ENCODE peak calls at places on chromosome 19, in nine cellular contexts. C is C1 segment of cervical spinal cord; U is effector memory CD4-positive, alpha-beta T cell; J is Peyer's patch; X is CD8-positive, alpha-beta memory T cell; K is endodermal cell; I is left kidney; F is fibroblast of the conjunctiva; V is stimulated activated CD4-positive, alpha-beta T cell treated with anti-CD3 and anti-CD28 coated beads, Interleukin-15, amount 100 ng/mL, for 24 hours. P is an unnamed sample.

GRCh38 chr19:41753936-41754529 is 1.3 kb upstream of the CEACAM6 start:
- DNase-seq in I (peak), V (peak), X (peak), K (peak), U (peak), J (peak), C (no peak), F (peak), P (peak)

GRCh38 chr19:19539738-19540703 is 2.0 kb downstream of the CILP2 start:
- DNase-seq in V (peak), I (peak), X (peak), K (peak), U (peak), F (peak), C (no peak), J (peak), P (peak)

GRCh38 chr19:48539503-48540096 is 12.4 kb upstream of the SULT2B1 start:
- DNase-seq in J (no peak), K (no peak), U (no peak), I (no peak), X (no peak), C (no peak), V (no peak), F (no peak), P (no peak)

GRCh38 chr19:12784394-12784870 is 6.9 kb upstream of the JUNB start:
- DNase-seq in U (no peak), V (no peak), K (no peak), C (peak), X (no peak), I (no peak), F (no peak), J (no peak), P (no peak)

GRCh38 chr19:2055871-2056809 is 5.1 kb upstream of the MKNK2 start:
- DNase-seq in F (peak), V (no peak), X (no peak), C (no peak), I (peak), U (no peak), K (peak), J (peak), P (no peak)

GRCh38 chr19:4692275-4693077 is 22.3 kb upstream of the MYDGF start:
- DNase-seq in X (no peak), U (no peak), C (no peak), I (no peak), J (no peak), K (no peak), F (no peak), V (no peak), P (no peak)

GRCh38 chr19:40521276-40521675 is 54.5 kb downstream of the SPTBN4 start:
- DNase-seq in V (peak), X (no peak), F (no peak), C (no peak), U (no peak), K (no peak), J (no peak), I (no peak), P (no peak)

GRCh38 chr19:19224150-19224851 is 12.5 kb downstream of the NCAN start:
- DNase-seq in K (no peak), F (no peak), I (no peak), V (no peak), C (no peak), U (no peak), J (no peak), X (no peak), P (peak)

GRCh38 chr19:2251577-2252480 is 2.7 kb downstream of the AMH start:
- DNase-seq in V (peak), J (no peak), K (no peak), I (peak), C (no peak), X (no peak), U (no peak), F (no peak), P (no peak)

GRCh38 chr19:33376423-33376822 is 2.9 kb downstream of the CEBPG start:
- DNase-seq in J (no peak), C (no peak), K (no peak), U (no peak), X (no peak), F (peak), I (no peak), V (no peak), P (no peak)

GRCh38 chr19:48513289-48514122 is 1.9 kb upstream of the LMTK3 start:
- DNase-seq in K (peak), V (peak), C (peak), X (peak), J (peak), F (peak), U (no peak), I (peak), P (peak)

GRCh38 chr19:49660338-49660961 is 5.2 kb downstream of the IRF3 start:
- DNase-seq in I (no peak), U (no peak), J (no peak), F (no peak), X (no peak), V (no peak), C (no peak), K (no peak), P (no peak)

GRCh38 chr19:53103903-53104203 is 631 bp upstream of the ZNF160 start:
- DNase-seq in V (no peak), K (no peak), F (no peak), U (no peak), C (no peak), X (no peak), J (no peak), I (no peak), P (no peak)

GRCh38 chr19:46159893-46160775 is 12.1 kb downstream of the IGFL2 start:
- DNase-seq in V (no peak), X (no peak), K (no peak), U (no peak), I (no peak), J (no peak), C (no peak), F (no peak), P (no peak)

GRCh38 chr19:28425431-28425931 is 787.5 kb downstream of the UQCRFS1 start:
- DNase-seq in X (no peak), U (no peak), F (no peak), K (no peak), V (no peak), C (no peak), I (peak), J (no peak), P (no peak)

GRCh38 chr19:4367781-4368127 is 24.4 kb downstream of the MPND start:
- DNase-seq in K (no peak), V (no peak), C (no peak), F (no peak), U (no peak), X (no peak), I (no peak), J (no peak), P (no peak)

GRCh38 chr19:54905908-54906511 is at the start of gene NCR1:
- DNase-seq in K (no peak), U (no peak), V (no peak), J (no peak), X (no peak), F (no peak), I (peak), C (no peak), P (no peak)

GRCh38 chr19:45809643-45810159 is 5.4 kb downstream of the RSPH6A start:
- DNase-seq in X (no peak), F (peak), J (no peak), K (peak), I (peak), U (no peak), C (no peak), V (no peak), P (no peak)

GRCh38 chr19:17214531-17215124 is 529 bp upstream of the USE1 start:
- DNase-seq in C (no peak), X (no peak), V (no peak), K (peak), F (no peak), U (no peak), J (no peak), I (peak), P (no peak)

GRCh38 chr19:14550201-14550754 is 20.9 kb downstream of the TECR start:
- DNase-seq in F (no peak), U (no peak), I (no peak), C (no peak), V (no peak), J (no peak), X (no peak), K (no peak), P (no peak)

GRCh38 chr19:30577551-30578090 is 205.4 kb downstream of the ZNF536 start:
- DNase-seq in X (no peak), K (no peak), J (no peak), U (no peak), V (no peak), C (no peak), I (no peak), F (no peak), P (no peak)

GRCh38 chr19:39372047-39372802 is 18.7 kb downstream of the PAF1 start:
- DNase-seq in J (no peak), X (no peak), F (peak), C (peak), I (peak), U (no peak), K (no peak), V (no peak), P (no peak)

GRCh38 chr19:2032296-2032941 is 16.9 kb upstream of the BTBD2 start:
- DNase-seq in V (peak), J (peak), X (peak), U (no peak), C (peak), F (peak), K (peak), I (peak), P (peak)

GRCh38 chr19:35240322-35240721 is 8.5 kb upstream of the LSR start:
- DNase-seq in J (peak), F (no peak), I (no peak), U (no peak), V (no peak), C (no peak), K (no peak), X (no peak), P (no peak)

GRCh38 chr19:43503501-43504425 is 783 bp downstream of the PHLDB3 start:
- DNase-seq in I (peak), V (peak), J (peak), K (peak), X (peak), U (peak), C (peak), F (peak), P (peak)

GRCh38 chr19:34085336-34085735 is 87.0 kb upstream of the LSM14A start:
- DNase-seq in V (no peak), J (no peak), X (no peak), K (no peak), F (no peak), C (no peak), U (no peak), I (no peak), P (no peak)

GRCh38 chr19:16057062-16057461 is 19.2 kb upstream of the TPM4 start:
- DNase-seq in K (no peak), C (no peak), U (no peak), X (no peak), J (no peak), F (no peak), I (no peak), V (no peak), P (no peak)

GRCh38 chr19:31676271-31677004 is 327.2 kb upstream of the TSHZ3 start:
- DNase-seq in C (no peak), V (no peak), J (no peak), U (no peak), X (no peak), K (peak), I (peak), F (no peak), P (peak)

GRCh38 chr19:33296473-33297060 is 5.8 kb downstream of the CEBPA start:
- DNase-seq in U (no peak), F (no peak), V (no peak), C (no peak), X (no peak), I (no peak), J (no peak), K (peak), P (no peak)

GRCh38 chr19:35856001-35856400 is 710 bp upstream of the KIRREL2 start:
- DNase-seq in C (no peak), X (no peak), K (peak), F (no peak), U (no peak), J (no peak), V (no peak), I (peak), P (peak)

GRCh38 chr19:44164327-44164672 is 600 bp upstream of the ZNF226 start:
- DNase-seq in F (no peak), K (no peak), I (no peak), C (no peak), X (no peak), V (no peak), U (no peak), J (no peak), P (peak)

GRCh38 chr19:39246951-39247669 is 1.5 kb downstream of the IFNL4 start:
- DNase-seq in U (no peak), I (peak), J (peak), X (no peak), V (peak), F (no peak), C (no peak), K (peak), P (peak)

GRCh38 chr19:2236285-2237050 is at the start of the genes PLEKHJ1 and SF3A2:
- DNase-seq in I (peak), K (peak), J (peak), U (peak), X (peak), V (peak), F (peak), C (peak), P (peak)

GRCh38 chr19:41265376-41266153 is 1.4 kb downstream of the HNRNPUL1 start:
- DNase-seq in U (no peak), X (no peak), V (peak), J (peak), K (peak), F (no peak), I (peak), C (no peak), P (peak)

GRCh38 chr19:49340069-49340864 is 5.1 kb downstream of the CD37 start:
- DNase-seq in K (peak), I (peak), F (no peak), V (peak), U (no peak), J (peak), C (no peak), X (no peak), P (peak)

GRCh38 chr19:33064778-33065550 is at the start of gene RHPN2:
- DNase-seq in J (peak), C (no peak), F (peak), K (peak), X (peak), U (no peak), I (peak), V (peak), P (peak)

GRCh38 chr19:5145521-5146511 is 176.9 kb downstream of the KDM4B start:
- DNase-seq in X (no peak), F (no peak), V (peak), C (no peak), I (no peak), U (no peak), K (no peak), J (no peak), P (no peak)

GRCh38 chr19:14363203-14364097 is 17.8 kb upstream of the ADGRE5 start:
- DNase-seq in J (peak), K (peak), X (peak), V (peak), U (no peak), I (peak), F (peak), C (no peak), P (peak)

GRCh38 chr19:4524808-4525562 is 6.7 kb upstream of the PLIN4 start:
- DNase-seq in K (peak), F (no peak), I (peak), X (peak), J (peak), V (peak), C (no peak), U (peak), P (peak)

P was measured in neural progenitor cell.